ENCODE peak calls at places on chromosomes 1 and 21, in five cellular contexts. One of them, this sample, is unnamed.
A peak's percentile ranks its signal among the peaks of the same experiment; 100 is the strongest.

GRCh38 chr1:93081716-93082115 is 2.6 kb downstream of the MTF2 start:
- DNase-seq in H9: no peak
- DNase-seq in neuronal stem cell: no peak
- DNase-seq in mesendoderm: no peak
- DNase-seq in IMR-90: peak; percentile 88
- DNase-seq in this sample: peak; percentile 73

GRCh38 chr1:171434717-171435346 is 50.5 kb upstream of the PRRC2C start:
- DNase-seq in H9: no peak
- DNase-seq in neuronal stem cell: no peak
- DNase-seq in mesendoderm: no peak
- DNase-seq in IMR-90: peak; percentile 84
- DNase-seq in this sample: peak; percentile 59

GRCh38 chr1:38858833-38859560 is 575 bp downstream of the RRAGC start:
- DNase-seq in H9: no peak
- DNase-seq in mesendoderm: peak; percentile 51
- DNase-seq in neuronal stem cell: peak; percentile 21
- DNase-seq in IMR-90: peak; percentile 59
- DNase-seq in this sample: peak; percentile 86

GRCh38 chr21:38930065-38930464 is 124.3 kb downstream of the ETS2 start:
- DNase-seq in mesendoderm: peak; percentile 54
- DNase-seq in neuronal stem cell: no peak
- DNase-seq in H9: no peak
- DNase-seq in IMR-90: no peak
- DNase-seq in this sample: no peak

GRCh38 chr1:247857069-247857985 is at the start of gene TRIM58:
- DNase-seq in neuronal stem cell: peak; percentile 46
- DNase-seq in H9: no peak
- DNase-seq in IMR-90: no peak
- DNase-seq in mesendoderm: peak; percentile 43
- DNase-seq in this sample: peak; percentile 71

GRCh38 chr21:33729631-33730030 is 87.3 kb downstream of the ITSN1 start:
- DNase-seq in IMR-90: no peak
- DNase-seq in mesendoderm: no peak
- DNase-seq in neuronal stem cell: no peak
- DNase-seq in H9: no peak
- DNase-seq in this sample: no peak

GRCh38 chr1:190474587-190475305 is 2.9 kb downstream of the BRINP3 start:
- DNase-seq in neuronal stem cell: no peak
- DNase-seq in IMR-90: peak; percentile 3
- DNase-seq in mesendoderm: peak; percentile 49
- DNase-seq in H9: peak; percentile 51
- DNase-seq in this sample: no peak

GRCh38 chr21:28851645-28852044 is 141.0 kb downstream of the LTN1 start:
- DNase-seq in IMR-90: no peak
- DNase-seq in mesendoderm: no peak
- DNase-seq in H9: no peak
- DNase-seq in neuronal stem cell: no peak
- DNase-seq in this sample: no peak

GRCh38 chr1:192904438-192904895 is 95.6 kb downstream of the RGS2 start:
- DNase-seq in mesendoderm: no peak
- DNase-seq in H9: no peak
- DNase-seq in neuronal stem cell: no peak
- DNase-seq in IMR-90: peak; percentile 93
- DNase-seq in this sample: peak; percentile 7

DNA sequence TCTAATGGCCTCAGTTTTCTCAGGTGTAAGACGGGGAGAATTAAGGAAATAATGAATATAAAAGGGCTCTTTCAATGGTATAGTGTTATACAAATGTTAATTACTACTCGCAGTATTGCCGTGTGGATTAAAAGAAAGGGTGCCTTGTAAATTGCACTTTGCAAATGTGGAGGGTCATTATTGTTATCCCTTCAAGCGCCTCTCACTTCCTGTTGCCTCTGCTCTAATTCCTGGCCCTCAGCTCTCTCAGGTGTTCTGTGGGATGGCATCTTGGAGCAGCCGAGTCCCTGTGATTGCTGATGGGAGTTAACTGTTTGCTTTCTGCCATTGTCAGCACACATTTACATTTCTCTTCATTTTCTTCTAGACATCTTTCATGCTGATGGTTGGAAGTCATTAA is 7.1 kb upstream of the S100A11 start:
- DNase-seq in H9: peak; percentile 71
- DNase-seq in neuronal stem cell: no peak
- DNase-seq in mesendoderm: peak; percentile 39
- DNase-seq in IMR-90: no peak
- DNase-seq in this sample: peak; percentile 41
- H2AK5ac ChIP-seq in H9: no peak overlapping the region
- H2AK5ac ChIP-seq in neuronal stem cell: no peak overlapping the region
- H2AK5ac ChIP-seq in mesendoderm: no peak overlapping the region
- H2AK5ac ChIP-seq in IMR-90: no peak overlapping the region
- H2AK5ac ChIP-seq in this sample: no peak overlapping the region

GRCh38 chr1:8025671-8026144 is 401 bp downstream of the ERRFI1 start:
- DNase-seq in mesendoderm: no peak
- DNase-seq in H9: no peak
- DNase-seq in neuronal stem cell: no peak
- DNase-seq in IMR-90: no peak
- DNase-seq in this sample: no peak

GRCh38 chr1:8023995-8024313 is 2.2 kb downstream of the ERRFI1 start:
- DNase-seq in neuronal stem cell: no peak
- DNase-seq in H9: no peak
- DNase-seq in IMR-90: no peak
- DNase-seq in mesendoderm: peak; percentile 58
- DNase-seq in this sample: peak; percentile 32

GRCh38 chr1:8026153-8026975 is at the start of gene ERRFI1:
- DNase-seq in neuronal stem cell: peak; percentile 96
- DNase-seq in H9: peak; percentile 91
- DNase-seq in IMR-90: peak; percentile 93
- DNase-seq in mesendoderm: peak; percentile 96
- DNase-seq in this sample: peak; percentile 96

GRCh38 chr1:8024329-8024728 is 1.8 kb downstream of the ERRFI1 start:
- DNase-seq in IMR-90: no peak
- DNase-seq in H9: no peak
- DNase-seq in mesendoderm: no peak
- DNase-seq in neuronal stem cell: no peak
- DNase-seq in this sample: no peak

GRCh38 chr1:8025061-8025670 is 943 bp downstream of the ERRFI1 start:
- DNase-seq in IMR-90: no peak
- DNase-seq in H9: no peak
- DNase-seq in neuronal stem cell: no peak
- DNase-seq in mesendoderm: no peak
- DNase-seq in this sample: peak; percentile 41
- H3K23ac ChIP-seq in IMR-90: peak overlapping the region; percentile 75
- H3K23ac ChIP-seq in H9: no peak overlapping the region
- H3K23ac ChIP-seq in neuronal stem cell: peak overlapping the region; percentile 22
- H3K23ac ChIP-seq in mesendoderm: no peak overlapping the region
- H3K23ac ChIP-seq in this sample: no peak overlapping the region

GRCh38 chr1:25572107-25572506 is 28.7 kb downstream of the LDLRAP1 start:
- DNase-seq in neuronal stem cell: no peak
- DNase-seq in H9: no peak
- DNase-seq in IMR-90: no peak
- DNase-seq in mesendoderm: no peak
- DNase-seq in this sample: no peak

GRCh38 chr1:25572708-25573590 is 29.5 kb downstream of the LDLRAP1 start:
- DNase-seq in neuronal stem cell: no peak
- DNase-seq in H9: peak; percentile 80
- DNase-seq in IMR-90: peak; percentile 42
- DNase-seq in mesendoderm: peak; percentile 75
- DNase-seq in this sample: peak; percentile 74

GRCh38 chr1:25575191-25575590 is 31.8 kb downstream of the LDLRAP1 start:
- DNase-seq in IMR-90: no peak
- DNase-seq in neuronal stem cell: no peak
- DNase-seq in H9: no peak
- DNase-seq in mesendoderm: no peak
- DNase-seq in this sample: no peak

GRCh38 chr1:25573961-25574360 is 30.6 kb downstream of the LDLRAP1 start:
- DNase-seq in H9: no peak
- DNase-seq in mesendoderm: no peak
- DNase-seq in neuronal stem cell: no peak
- DNase-seq in IMR-90: no peak
- DNase-seq in this sample: no peak

GRCh38 chr1:25573591-25573930 is 30.2 kb downstream of the LDLRAP1 start:
- DNase-seq in IMR-90: no peak
- DNase-seq in mesendoderm: no peak
- DNase-seq in neuronal stem cell: no peak
- DNase-seq in H9: no peak
- DNase-seq in this sample: peak; percentile 74
- H3K4ac ChIP-seq in IMR-90: no peak overlapping the region
- H3K4ac ChIP-seq in mesendoderm: no peak overlapping the region
- H3K4ac ChIP-seq in neuronal stem cell: no peak overlapping the region
- H3K4ac ChIP-seq in H9: no peak overlapping the region
- H3K4ac ChIP-seq in this sample: no peak overlapping the region

GRCh38 chr21:43950481-43950880 is 61.6 kb upstream of the TRAPPC10 start:
- DNase-seq in IMR-90: no peak
- DNase-seq in mesendoderm: no peak
- DNase-seq in H9: no peak
- DNase-seq in neuronal stem cell: no peak
- DNase-seq in this sample: no peak

GRCh38 chr21:43954042-43954441 is 58.1 kb upstream of the TRAPPC10 start:
- DNase-seq in H9: no peak
- DNase-seq in neuronal stem cell: no peak
- DNase-seq in mesendoderm: no peak
- DNase-seq in IMR-90: no peak
- DNase-seq in this sample: no peak

GRCh38 chr21:43950936-43951335 is 61.2 kb upstream of the TRAPPC10 start:
- DNase-seq in neuronal stem cell: no peak
- DNase-seq in mesendoderm: no peak
- DNase-seq in IMR-90: no peak
- DNase-seq in H9: no peak
- DNase-seq in this sample: no peak

GRCh38 chr21:43953028-43953427 is 59.1 kb upstream of the TRAPPC10 start:
- DNase-seq in IMR-90: no peak
- DNase-seq in mesendoderm: no peak
- DNase-seq in neuronal stem cell: no peak
- DNase-seq in H9: no peak
- DNase-seq in this sample: no peak

DNA sequence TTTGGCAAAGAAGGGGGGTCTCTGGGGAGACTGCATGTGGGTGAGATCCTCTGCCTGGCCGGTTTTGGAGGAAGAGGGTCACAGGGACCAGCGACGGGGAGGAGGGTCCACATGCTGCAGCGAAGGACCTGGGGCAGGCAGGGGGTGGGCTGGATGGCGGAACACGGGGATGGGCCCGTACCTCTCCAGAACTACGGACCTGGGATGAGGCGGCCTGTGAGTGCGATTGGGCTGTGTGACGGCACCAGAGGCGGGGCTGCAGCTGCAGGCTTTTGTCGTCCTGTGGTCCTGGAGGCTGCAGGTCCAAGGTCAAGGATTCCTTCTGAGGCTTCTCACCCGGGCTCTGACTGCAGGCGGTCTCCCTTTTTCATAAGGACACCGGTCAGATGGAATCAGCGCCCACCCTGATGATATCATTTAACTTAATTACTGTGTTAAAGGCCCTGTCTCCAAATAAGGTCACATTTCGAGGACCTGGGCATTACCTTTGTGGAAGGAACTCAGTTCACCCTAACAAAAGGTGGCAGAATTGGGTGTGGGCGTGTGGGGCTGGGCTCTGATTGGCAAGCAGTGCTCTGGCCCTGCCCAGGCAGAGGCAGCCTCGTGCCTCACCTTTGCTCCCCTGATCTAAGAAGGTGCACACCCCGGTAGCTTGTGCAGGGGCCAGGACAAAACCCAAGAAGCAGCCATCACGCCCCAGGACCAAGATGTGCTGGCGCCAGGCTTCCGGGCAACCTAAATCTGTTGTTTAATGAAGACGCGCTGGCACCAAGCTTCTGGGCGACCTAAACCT is 60.0 kb upstream of the TRAPPC10 start:
- DNase-seq in IMR-90: no peak
- DNase-seq in mesendoderm: no peak
- DNase-seq in H9: no peak
- DNase-seq in neuronal stem cell: no peak
- DNase-seq in this sample: no peak
- H2AK5ac ChIP-seq in IMR-90: no peak overlapping the region
- H2AK5ac ChIP-seq in mesendoderm: no peak overlapping the region
- H2AK5ac ChIP-seq in H9: no peak overlapping the region
- H2AK5ac ChIP-seq in neuronal stem cell: peak overlapping the region; percentile 49
- H2AK5ac ChIP-seq in this sample: no peak overlapping the region

GRCh38 chr1:116711061-116711582 is 43.1 kb upstream of the CD2 start:
- DNase-seq in mesendoderm: peak; percentile 49
- DNase-seq in IMR-90: no peak
- DNase-seq in neuronal stem cell: no peak
- DNase-seq in H9: peak; percentile 54
- DNase-seq in this sample: no peak

GRCh38 chr1:116709666-116710167 is 42.2 kb upstream of the IGSF3 start:
- DNase-seq in mesendoderm: no peak
- DNase-seq in H9: no peak
- DNase-seq in IMR-90: no peak
- DNase-seq in neuronal stem cell: no peak
- DNase-seq in this sample: no peak

GRCh38 chr1:116713474-116713873 is 40.8 kb upstream of the CD2 start:
- DNase-seq in mesendoderm: no peak
- DNase-seq in IMR-90: no peak
- DNase-seq in neuronal stem cell: no peak
- DNase-seq in H9: no peak
- DNase-seq in this sample: no peak

GRCh38 chr1:116710326-116711060 is 43.0 kb upstream of the IGSF3 start:
- DNase-seq in mesendoderm: no peak
- DNase-seq in neuronal stem cell: no peak
- DNase-seq in IMR-90: no peak
- DNase-seq in H9: no peak
- DNase-seq in this sample: no peak

GRCh38 chr1:116712510-116712909 is 41.7 kb upstream of the CD2 start:
- DNase-seq in neuronal stem cell: no peak
- DNase-seq in mesendoderm: peak; percentile 60
- DNase-seq in IMR-90: no peak
- DNase-seq in H9: peak; percentile 56
- DNase-seq in this sample: no peak
- H3K23ac ChIP-seq in neuronal stem cell: no peak overlapping the region
- H3K23ac ChIP-seq in mesendoderm: no peak overlapping the region
- H3K23ac ChIP-seq in IMR-90: no peak overlapping the region
- H3K23ac ChIP-seq in H9: no peak overlapping the region
- H3K23ac ChIP-seq in this sample: no peak overlapping the region

DNA sequence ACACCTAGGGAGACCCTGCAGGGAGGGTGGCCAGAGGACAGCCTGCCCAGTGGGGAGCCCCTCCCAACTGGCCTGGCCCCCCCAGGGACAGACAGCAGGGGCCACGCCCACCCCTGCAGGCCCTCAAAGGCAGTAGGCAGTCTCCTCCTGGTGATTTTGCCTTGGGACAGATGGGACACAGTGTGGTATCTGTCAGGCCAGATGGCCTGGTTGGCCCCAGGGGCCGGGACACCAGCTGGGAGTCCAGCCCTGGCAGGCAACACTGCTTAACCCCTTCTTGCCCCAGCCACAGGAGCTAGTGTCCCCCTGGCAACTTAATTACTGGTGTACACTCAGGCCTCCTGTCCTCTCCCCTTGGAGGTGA is 17.8 kb downstream of the IFFO2 start:
- DNase-seq in mesendoderm: peak; percentile 49
- DNase-seq in neuronal stem cell: no peak
- DNase-seq in IMR-90: no peak
- DNase-seq in H9: no peak
- DNase-seq in this sample: peak; percentile 59
- H3K4ac ChIP-seq in mesendoderm: no peak overlapping the region
- H3K4ac ChIP-seq in neuronal stem cell: no peak overlapping the region
- H3K4ac ChIP-seq in IMR-90: no peak overlapping the region
- H3K4ac ChIP-seq in H9: no peak overlapping the region
- H3K4ac ChIP-seq in this sample: no peak overlapping the region

GRCh38 chr1:94792876-94793605 is 27.1 kb upstream of the SLC44A3 start:
- DNase-seq in mesendoderm: no peak
- DNase-seq in neuronal stem cell: no peak
- DNase-seq in IMR-90: peak; percentile 79
- DNase-seq in H9: no peak
- DNase-seq in this sample: no peak
- H2AK5ac ChIP-seq in mesendoderm: no peak overlapping the region
- H2AK5ac ChIP-seq in neuronal stem cell: no peak overlapping the region
- H2AK5ac ChIP-seq in IMR-90: peak overlapping the region; percentile 86
- H2AK5ac ChIP-seq in H9: no peak overlapping the region
- H2AK5ac ChIP-seq in this sample: no peak overlapping the region